ENCODE peak calls at places on chromosomes 7 and 10, in seven cellular contexts. I is stimulated activated CD4-positive, alpha-beta T cell treated with anti-CD3 and anti-CD28 coated beads, TNF-alpha, amount 100 ng/mL, for 4 hours; X is germinal center; Z is stimulated activated CD8-positive, alpha-beta memory T cell treated with anti-CD3 and anti-CD28 coated beads, Interleukin-4, amount 100 ng/mL, for 1 hour; V is cardiac fibroblast; F is dorsolateral prefrontal cortex; C is GF-D8. H is an unnamed sample.

GRCh38 chr7:80145780-80146422 is 11.3 kb downstream of the GNAI1 start:
- DNase-seq in I (no peak), X (no peak), Z (no peak), V (peak), F (no peak), C (no peak), H (peak)

GRCh38 chr10:5089869-5090268 is 4.3 kb upstream of the AKR1C3 start:
- DNase-seq in I (no peak), X (no peak), Z (no peak), V (peak), F (no peak), C (no peak), H (peak)

GRCh38 chr10:96448558-96448957 is 65.2 kb downstream of the TLL2 start:
- DNase-seq in I (no peak), X (no peak), Z (no peak), V (no peak), F (no peak), C (no peak), H (no peak)

GRCh38 chr7:47036909-47037308 is 545.0 kb downstream of the TNS3 start:
- DNase-seq in I (no peak), X (no peak), Z (no peak), V (no peak), F (no peak), C (no peak), H (no peak)

GRCh38 chr7:116588641-116589594 is 64.1 kb downstream of the CAV1 start:
- DNase-seq in I (no peak), X (peak), Z (no peak), V (peak), F (no peak), C (peak), H (peak)

GRCh38 chr10:80662429-80663211 is 124.9 kb downstream of the SH2D4B start:
- DNase-seq in I (peak), X (peak), Z (peak), V (peak), F (peak), C (peak), H (peak)

GRCh38 chr10:130236711-130237110 is 100.5 kb downstream of the GLRX3 start:
- DNase-seq in I (no peak), X (no peak), Z (no peak), V (no peak), F (no peak), C (no peak), H (no peak)

GRCh38 chr7:117489911-117490310 is 10.1 kb downstream of the CFTR start:
- DNase-seq in I (no peak), X (no peak), Z (no peak), V (no peak), F (no peak), C (no peak), H (no peak)

GRCh38 chr7:123615344-123615743 is 13.7 kb downstream of the ASB15 start:
- DNase-seq in I (no peak), X (no peak), Z (no peak), V (peak), F (no peak), C (no peak), H (no peak)

GRCh38 chr10:4167216-4167615 is 382.2 kb upstream of the KLF6 start:
- DNase-seq in I (no peak), X (no peak), Z (no peak), V (no peak), F (no peak), C (no peak), H (no peak)

GRCh38 chr7:16739863-16740622 is 13.5 kb upstream of the TSPAN13 start:
- DNase-seq in I (no peak), X (no peak), Z (no peak), V (peak), F (no peak), C (no peak), H (peak)

GRCh38 chr10:17847586-17848296 is 38.6 kb downstream of the MRC1 start:
- DNase-seq in I (no peak), X (no peak), Z (no peak), V (peak), F (no peak), C (no peak), H (peak)

GRCh38 chr7:85426487-85426960 is 239.7 kb upstream of the SEMA3D start:
- DNase-seq in I (no peak), X (no peak), Z (no peak), V (peak), F (no peak), C (no peak), H (no peak)

GRCh38 chr10:49539320-49539885 is 482 bp upstream of the ERCC6 start:
- DNase-seq in I (peak), X (peak), Z (no peak), V (peak), F (peak), C (no peak), H (peak)

GRCh38 chr10:103711351-103711994 is 143.9 kb downstream of the SH3PXD2A start:
- DNase-seq in I (no peak), X (no peak), Z (no peak), V (no peak), F (no peak), C (no peak), H (no peak)

GRCh38 chr10:15719899-15720634 is at the start of gene ITGA8:
- DNase-seq in I (no peak), X (no peak), Z (no peak), V (peak), F (no peak), C (no peak), H (peak)

GRCh38 chr7:17253885-17254284 is 44.6 kb upstream of the AHR start:
- DNase-seq in I (no peak), X (no peak), Z (no peak), V (no peak), F (no peak), C (no peak), H (no peak)

GRCh38 chr10:1006573-1006972 is 18.3 kb downstream of the GTPBP4 start:
- DNase-seq in I (no peak), X (no peak), Z (no peak), V (no peak), F (no peak), C (no peak), H (no peak)

GRCh38 chr10:7484456-7485266 is 73.8 kb upstream of the SFMBT2 start:
- DNase-seq in I (no peak), X (peak), Z (peak), V (no peak), F (no peak), C (peak), H (no peak)

GRCh38 chr7:131521651-131522163 is 34.7 kb downstream of the PODXL start:
- DNase-seq in I (no peak), X (no peak), Z (no peak), V (no peak), F (no peak), C (no peak), H (no peak)

GRCh38 chr10:86359933-86360332 is 6.7 kb downstream of the GRID1 start:
- DNase-seq in I (no peak), X (no peak), Z (no peak), V (no peak), F (no peak), C (no peak), H (no peak)

GRCh38 chr7:134767567-134768168 is 11.8 kb upstream of the CALD1 start:
- DNase-seq in I (no peak), X (peak), Z (no peak), V (no peak), F (no peak), C (no peak), H (no peak)

GRCh38 chr10:131892817-131893675 is 7.8 kb upstream of the PPP2R2D start:
- DNase-seq in I (no peak), X (no peak), Z (no peak), V (no peak), F (no peak), C (no peak), H (no peak)

GRCh38 chr7:604884-605531 is 85.4 kb upstream of the PDGFA start:
- DNase-seq in I (no peak), X (no peak), Z (no peak), V (no peak), F (no peak), C (no peak), H (no peak)

GRCh38 chr10:69955897-69956832 is 96.5 kb upstream of the MACROH2A2 start:
- DNase-seq in I (no peak), X (no peak), Z (no peak), V (no peak), F (no peak), C (no peak), H (no peak)

GRCh38 chr10:89390875-89391576 is 1.4 kb upstream of the IFIT1 start:
- DNase-seq in I (no peak), X (no peak), Z (no peak), V (peak), F (no peak), C (no peak), H (no peak)

GRCh38 chr10:62323751-62324150 is 50.4 kb upstream of the ZNF365 start:
- DNase-seq in I (no peak), X (no peak), Z (no peak), V (no peak), F (no peak), C (no peak), H (peak)

GRCh38 chr10:112991888-112992491 is 41.9 kb downstream of the TCF7L2 start:
- DNase-seq in I (no peak), X (no peak), Z (no peak), V (no peak), F (no peak), C (no peak), H (no peak)

GRCh38 chr10:1187151-1187854 is 131.1 kb downstream of the WDR37 start:
- DNase-seq in I (no peak), X (no peak), Z (no peak), V (no peak), F (peak), C (no peak), H (no peak)

GRCh38 chr7:129665013-129665401 is 53.5 kb downstream of the NRF1 start:
- DNase-seq in I (no peak), X (no peak), Z (no peak), V (peak), F (no peak), C (no peak), H (peak)

GRCh38 chr10:95656291-95657164 is at the start of gene ALDH18A1:
- DNase-seq in I (peak), X (peak), Z (peak), V (peak), F (peak), C (peak), H (peak)

GRCh38 chr10:79229081-79229541 is 118.2 kb upstream of the PPIF start:
- DNase-seq in I (no peak), X (no peak), Z (no peak), V (no peak), F (no peak), C (no peak), H (no peak)

GRCh38 chr10:52639652-52640051 is 132.9 kb downstream of the MBL2 start:
- DNase-seq in I (no peak), X (no peak), Z (no peak), V (no peak), F (no peak), C (no peak), H (no peak)

H was measured in ELR.